ENCODE peak calls at places on chromosomes 7 and 10, in four cellular contexts. One of them, this sample, is unnamed.

GRCh38 chr7:2878306-2878705 is 34.2 kb upstream of the GNA12 start:
- DNase-seq in BJ: no peak
- DNase-seq in stomach: no peak
- DNase-seq in brain microvascular endothelial cell: no peak
- DNase-seq in this sample: peak; percentile 19

GRCh38 chr7:17988136-17988535 is 39.5 kb downstream of the PRPS1L1 start:
- DNase-seq in BJ: no peak
- DNase-seq in brain microvascular endothelial cell: no peak
- DNase-seq in stomach: no peak
- DNase-seq in this sample: no peak

GRCh38 chr10:99124376-99124775 is 111.3 kb downstream of the HPSE2 start:
- DNase-seq in brain microvascular endothelial cell: no peak
- DNase-seq in BJ: no peak
- DNase-seq in stomach: no peak
- DNase-seq in this sample: no peak

GRCh38 chr7:45178241-45179225 is 20.9 kb downstream of the RAMP3 start:
- DNase-seq in brain microvascular endothelial cell: no peak
- DNase-seq in stomach: no peak
- DNase-seq in BJ: no peak
- DNase-seq in this sample: peak; percentile 85

GRCh38 chr7:17041324-17041723 is 159.5 kb upstream of the AGR3 start:
- DNase-seq in brain microvascular endothelial cell: peak; percentile 86
- DNase-seq in BJ: peak; percentile 67
- DNase-seq in stomach: no peak
- DNase-seq in this sample: no peak

GRCh38 chr10:48253970-48254657 is 20.4 kb downstream of the FRMPD2 start:
- DNase-seq in brain microvascular endothelial cell: peak; percentile 80
- DNase-seq in BJ: peak; percentile 19
- DNase-seq in stomach: no peak
- DNase-seq in this sample: no peak

GRCh38 chr10:27449571-27449970 is 54.5 kb upstream of the RAB18 start:
- DNase-seq in BJ: no peak
- DNase-seq in brain microvascular endothelial cell: no peak
- DNase-seq in stomach: no peak
- DNase-seq in this sample: no peak

GRCh38 chr7:47941136-47941844 is 7.0 kb downstream of the PKD1L1 start:
- DNase-seq in stomach: no peak
- DNase-seq in BJ: peak; percentile 60
- DNase-seq in brain microvascular endothelial cell: peak; percentile 90
- DNase-seq in this sample: peak; percentile 61

GRCh38 chr7:130095812-130096211 is 25.5 kb downstream of the KLHDC10 start:
- DNase-seq in BJ: peak; percentile 74
- DNase-seq in brain microvascular endothelial cell: no peak
- DNase-seq in stomach: no peak
- DNase-seq in this sample: no peak

GRCh38 chr7:924541-925231 is 29.8 kb downstream of the ADAP1 start:
- DNase-seq in BJ: no peak
- DNase-seq in brain microvascular endothelial cell: peak; percentile 43
- DNase-seq in stomach: peak; percentile 25
- DNase-seq in this sample: no peak

GRCh38 chr10:69327463-69328345 is 49.4 kb downstream of the HK1 start:
- DNase-seq in brain microvascular endothelial cell: peak; percentile 50
- DNase-seq in BJ: no peak
- DNase-seq in stomach: peak; percentile 77
- DNase-seq in this sample: peak; percentile 10

GRCh38 chr7:142478479-142479220 is 220.8 kb upstream of the PRSS58 start:
- DNase-seq in stomach: no peak
- DNase-seq in BJ: no peak
- DNase-seq in brain microvascular endothelial cell: peak; percentile 44
- DNase-seq in this sample: peak; percentile 47

GRCh38 chr7:131500357-131500756 is 56.1 kb downstream of the PODXL start:
- DNase-seq in BJ: no peak
- DNase-seq in brain microvascular endothelial cell: no peak
- DNase-seq in stomach: no peak
- DNase-seq in this sample: no peak

GRCh38 chr7:106371629-106372028 is 86.8 kb upstream of the NAMPT start:
- DNase-seq in BJ: no peak
- DNase-seq in brain microvascular endothelial cell: no peak
- DNase-seq in stomach: no peak
- DNase-seq in this sample: no peak

GRCh38 chr10:124158592-124158991 is 65.2 kb upstream of the CHST15 start:
- DNase-seq in stomach: no peak
- DNase-seq in brain microvascular endothelial cell: no peak
- DNase-seq in BJ: no peak
- DNase-seq in this sample: no peak

GRCh38 chr10:69351589-69351988 is 65.1 kb downstream of the TACR2 start:
- DNase-seq in BJ: no peak
- DNase-seq in stomach: no peak
- DNase-seq in brain microvascular endothelial cell: no peak
- DNase-seq in this sample: no peak

GRCh38 chr10:68106656-68107055 is 2.6 kb upstream of the MYPN start:
- DNase-seq in brain microvascular endothelial cell: peak; percentile 83
- DNase-seq in stomach: no peak
- DNase-seq in BJ: peak; percentile 87
- DNase-seq in this sample: no peak

GRCh38 chr10:123044391-123044790 is 35.6 kb downstream of the ACADSB start:
- DNase-seq in BJ: no peak
- DNase-seq in stomach: no peak
- DNase-seq in brain microvascular endothelial cell: no peak
- DNase-seq in this sample: no peak

GRCh38 chr10:13346280-13346819 is 1.7 kb downstream of the SEPHS1 start:
- DNase-seq in brain microvascular endothelial cell: peak; percentile 43
- DNase-seq in BJ: no peak
- DNase-seq in stomach: no peak
- DNase-seq in this sample: no peak

GRCh38 chr7:26532490-26532889 is 240.8 kb downstream of the SNX10 start:
- DNase-seq in brain microvascular endothelial cell: no peak
- DNase-seq in BJ: no peak
- DNase-seq in stomach: no peak
- DNase-seq in this sample: no peak

GRCh38 chr10:37015498-37015897 is 109.9 kb upstream of the ANKRD30A start:
- DNase-seq in stomach: no peak
- DNase-seq in BJ: no peak
- DNase-seq in brain microvascular endothelial cell: no peak
- DNase-seq in this sample: no peak

GRCh38 chr10:27158421-27158820 is 3.3 kb downstream of the MASTL start:
- DNase-seq in stomach: no peak
- DNase-seq in brain microvascular endothelial cell: peak; percentile 3
- DNase-seq in BJ: no peak
- DNase-seq in this sample: no peak

GRCh38 chr10:127195571-127196226 is 692 bp downstream of the INSYN2A start:
- DNase-seq in brain microvascular endothelial cell: no peak
- DNase-seq in stomach: no peak
- DNase-seq in BJ: no peak
- DNase-seq in this sample: peak; percentile 86

GRCh38 chr7:141071260-141071854 is 2.5 kb upstream of the TMEM178B start:
- DNase-seq in BJ: no peak
- DNase-seq in brain microvascular endothelial cell: no peak
- DNase-seq in stomach: no peak
- DNase-seq in this sample: peak; percentile 84

GRCh38 chr10:14648042-14648765 is 126.5 kb downstream of the FAM107B start:
- DNase-seq in stomach: peak; percentile 60
- DNase-seq in BJ: no peak
- DNase-seq in brain microvascular endothelial cell: peak; percentile 88
- DNase-seq in this sample: no peak

GRCh38 chr7:15323545-15323944 is 238.3 kb downstream of the AGMO start:
- DNase-seq in BJ: no peak
- DNase-seq in stomach: no peak
- DNase-seq in brain microvascular endothelial cell: no peak
- DNase-seq in this sample: no peak

GRCh38 chr10:123858907-123859650 is 32.5 kb downstream of the CPXM2 start:
- DNase-seq in stomach: no peak
- DNase-seq in BJ: no peak
- DNase-seq in brain microvascular endothelial cell: no peak
- DNase-seq in this sample: no peak

GRCh38 chr7:86972072-86972471 is 87.4 kb downstream of the ELAPOR2 start:
- DNase-seq in stomach: no peak
- DNase-seq in brain microvascular endothelial cell: no peak
- DNase-seq in BJ: no peak
- DNase-seq in this sample: no peak

GRCh38 chr7:25073451-25073850 is 51.6 kb downstream of the CYCS start:
- DNase-seq in brain microvascular endothelial cell: peak; percentile 56
- DNase-seq in BJ: peak; percentile 81
- DNase-seq in stomach: no peak
- DNase-seq in this sample: no peak

DNA sequence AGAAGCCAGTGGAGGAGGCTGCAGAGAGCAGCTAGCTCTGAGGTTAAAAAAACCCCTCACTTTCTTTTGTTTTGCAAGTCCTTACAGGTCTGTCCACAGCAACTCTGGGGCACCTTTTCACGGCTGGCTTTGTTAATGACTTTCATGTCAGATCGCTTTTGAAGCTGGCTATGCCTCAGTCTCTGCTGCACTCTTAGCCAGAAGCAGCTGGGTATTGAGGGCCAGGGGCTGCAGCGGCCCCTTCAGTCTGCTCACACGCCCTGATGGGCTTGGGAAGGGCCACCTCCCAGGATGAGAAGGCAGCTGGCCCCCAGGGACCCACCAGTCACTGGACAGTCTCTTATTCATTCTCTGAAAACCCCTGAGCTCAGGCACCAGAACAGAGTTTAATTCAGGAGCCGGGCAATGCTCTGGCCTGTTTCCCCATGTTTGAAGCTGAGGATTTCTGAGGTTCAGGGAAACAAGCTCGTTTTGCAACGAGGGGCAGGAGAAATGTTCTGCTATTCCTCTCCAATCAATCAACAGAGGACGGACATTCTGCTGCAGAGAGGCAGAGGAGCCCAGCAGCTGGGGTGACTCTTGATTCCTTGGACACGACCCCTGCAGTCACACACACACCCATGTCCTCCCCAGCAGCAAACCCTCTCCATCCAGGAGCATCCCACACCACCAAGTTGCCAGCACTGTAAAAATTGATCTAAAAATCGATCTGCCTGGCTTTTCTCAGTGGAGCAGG is 31.0 kb downstream of the TRIM8 start:
- DNase-seq in brain microvascular endothelial cell: peak; percentile 16
- DNase-seq in BJ: no peak
- DNase-seq in stomach: no peak
- DNase-seq in this sample: peak; percentile 68
- H3K4me3 ChIP-seq in brain microvascular endothelial cell: no peak overlapping the region
- H3K4me3 ChIP-seq in BJ: no peak overlapping the region
- H3K4me3 ChIP-seq in stomach: no peak overlapping the region
- H3K4me3 ChIP-seq in this sample: no peak overlapping the region

DNA sequence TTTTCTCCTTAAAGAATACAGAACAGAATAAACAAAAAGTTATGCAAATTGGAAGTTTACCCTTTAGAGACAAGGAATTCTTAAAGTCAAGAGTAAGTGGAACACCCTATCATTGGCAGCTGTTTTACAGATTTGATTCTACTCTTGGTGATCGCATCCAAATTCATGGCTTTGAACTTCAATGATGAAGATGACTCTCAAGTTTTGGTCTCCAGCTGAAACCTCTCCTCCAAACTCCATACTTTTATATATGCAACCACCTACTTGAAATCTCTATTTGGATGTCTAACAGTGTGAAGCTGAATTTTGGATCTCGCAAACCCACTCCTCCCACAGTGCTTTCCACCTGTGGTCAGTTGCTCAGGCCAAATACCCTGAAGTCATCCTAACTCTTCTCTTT is 80.4 kb downstream of the EPC1 start:
- DNase-seq in brain microvascular endothelial cell: no peak
- DNase-seq in BJ: no peak
- DNase-seq in stomach: no peak
- DNase-seq in this sample: no peak
- H3K36me3 ChIP-seq in brain microvascular endothelial cell: peaks cover 31% of the 10 kb centered on the region
- H3K36me3 ChIP-seq in BJ: peaks cover 7% of the 10 kb centered on the region
- H3K36me3 ChIP-seq in stomach: peaks cover 54% of the 10 kb centered on the region
- H3K36me3 ChIP-seq in this sample: peaks cover under 1% of the 10 kb centered on the region

GRCh38 chr10:97179731-97180366 is 5.9 kb downstream of the SLIT1 start:
- DNase-seq in brain microvascular endothelial cell: no peak
- DNase-seq in BJ: no peak
- DNase-seq in stomach: no peak
- DNase-seq in this sample: peak; percentile 96
- H3K27me3 ChIP-seq in brain microvascular endothelial cell: peaks cover 27% of the 10 kb centered on the region
- H3K27me3 ChIP-seq in BJ: peaks cover 29% of the 10 kb centered on the region
- H3K27me3 ChIP-seq in stomach: peaks cover 92% of the 10 kb centered on the region
- H3K27me3 ChIP-seq in this sample: peaks cover 16% of the 10 kb centered on the region

GRCh38 chr10:129927351-129928120 is 36.5 kb downstream of the EBF3 start:
- DNase-seq in BJ: no peak
- DNase-seq in brain microvascular endothelial cell: no peak
- DNase-seq in stomach: no peak
- DNase-seq in this sample: no peak
- H3K4me3 ChIP-seq in BJ: no peak overlapping the region
- H3K4me3 ChIP-seq in brain microvascular endothelial cell: no peak overlapping the region
- H3K4me3 ChIP-seq in stomach: no peak overlapping the region
- H3K4me3 ChIP-seq in this sample: no peak overlapping the region

DNA sequence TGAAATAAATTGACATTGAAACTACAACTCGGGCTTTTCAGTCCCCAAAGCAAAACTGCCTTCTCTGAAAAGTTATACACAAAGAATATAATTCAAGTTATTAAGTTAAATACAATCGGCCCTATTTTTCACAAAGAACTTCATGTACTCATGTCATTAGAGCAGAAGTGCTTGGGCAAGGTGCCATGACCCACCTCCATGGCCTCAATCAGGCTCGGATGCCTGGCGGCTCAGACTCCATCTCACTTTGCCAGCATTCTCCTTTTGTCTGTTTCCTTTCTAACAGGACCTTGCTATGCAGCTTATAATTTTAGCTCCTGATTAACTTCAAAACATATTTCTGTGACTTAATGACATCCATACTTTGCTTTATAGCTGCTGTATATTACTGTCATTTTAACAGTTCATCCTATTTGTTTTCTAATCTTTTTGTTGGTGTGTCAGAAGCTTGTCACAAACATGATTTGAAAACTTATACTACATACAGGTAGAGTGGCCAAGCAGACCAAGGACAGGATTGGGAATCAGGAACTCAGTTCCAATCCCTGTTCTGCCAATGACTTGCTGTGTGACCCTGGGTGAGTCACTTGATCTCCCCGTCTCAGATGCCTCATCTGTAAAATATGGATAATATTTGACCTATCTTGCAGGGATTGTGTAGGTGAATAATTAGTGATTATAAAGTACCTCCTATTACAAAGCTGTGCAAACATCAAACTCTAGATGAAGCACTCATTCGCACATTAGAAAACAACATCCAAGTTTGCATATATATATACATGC is 60.8 kb upstream of the ITGA8 start:
- DNase-seq in stomach: no peak
- DNase-seq in brain microvascular endothelial cell: peak; percentile 9
- DNase-seq in BJ: no peak
- DNase-seq in this sample: no peak
- H3K36me3 ChIP-seq in stomach: peaks cover 50% of the 10 kb centered on the region
- H3K36me3 ChIP-seq in brain microvascular endothelial cell: no peaks in the 10 kb centered on the region
- H3K36me3 ChIP-seq in BJ: peaks cover 3% of the 10 kb centered on the region
- H3K36me3 ChIP-seq in this sample: no peaks in the 10 kb centered on the region

This sample was measured in H7.